ENCODE peak calls at places on chromosomes 7 and 10, in five cellular contexts. S is T-cell, L is fibroblast of the aortic adventitia, U is WTC11, H is NCI-H2029. M is an unnamed sample.

GRCh38 chr7:116968626-116969025 is 15.3 kb downstream of the ST7 start:
- DNase-seq in S (no peak), L (no peak), U (no peak), H (no peak), M (no peak)

GRCh38 chr10:29895436-29895835 is 163.9 kb downstream of the JCAD start:
- DNase-seq in S (no peak), L (peak), U (peak), H (no peak), M (peak)

GRCh38 chr7:134453526-134453925 is 5.4 kb downstream of the AKR1B1 start:
- DNase-seq in S (no peak), L (no peak), U (no peak), H (no peak), M (no peak)

GRCh38 chr7:114857605-114858004 is 64.3 kb upstream of the MDFIC start:
- DNase-seq in S (no peak), L (no peak), U (no peak), H (no peak), M (no peak)

GRCh38 chr10:75793848-75794247 is 362.4 kb downstream of the LRMDA start:
- DNase-seq in S (no peak), L (no peak), U (no peak), H (no peak), M (no peak)

GRCh38 chr10:133262696-133263095 is 14.0 kb downstream of the ADAM8 start:
- DNase-seq in S (no peak), L (no peak), U (no peak), H (no peak), M (no peak)

GRCh38 chr7:82443801-82444219 is 233 bp upstream of the CACNA2D1 start:
- DNase-seq in S (no peak), L (peak), U (peak), H (peak), M (peak)

GRCh38 chr10:131653550-131654470 is 247.0 kb upstream of the PPP2R2D start:
- DNase-seq in S (no peak), L (no peak), U (no peak), H (no peak), M (no peak)

GRCh38 chr10:45550903-45551302 is 121.7 kb downstream of the ZFAND4 start:
- DNase-seq in S (no peak), L (no peak), U (no peak), H (no peak), M (no peak)

GRCh38 chr7:24390376-24391157 is 106.6 kb downstream of the NPY start:
- DNase-seq in S (no peak), L (no peak), U (no peak), H (no peak), M (no peak)

GRCh38 chr7:134785842-134786241 is 6.4 kb downstream of the CALD1 start:
- DNase-seq in S (no peak), L (peak), U (no peak), H (no peak), M (no peak)

GRCh38 chr7:27156508-27156898 is at the start of gene HOXA7:
- DNase-seq in S (no peak), L (no peak), U (peak), H (no peak), M (peak)

GRCh38 chr7:70402069-70402468 is 729.9 kb upstream of the GALNT17 start:
- DNase-seq in S (no peak), L (no peak), U (no peak), H (no peak), M (no peak)

GRCh38 chr7:46291601-46292150 is 370.6 kb upstream of the IGFBP3 start:
- DNase-seq in S (no peak), L (peak), U (no peak), H (no peak), M (no peak)

GRCh38 chr10:103776878-103777591 is 78.3 kb downstream of the SH3PXD2A start:
- DNase-seq in S (no peak), L (peak), U (no peak), H (no peak), M (no peak)